ENCODE peak calls at places on chromosome 13, in nine cellular contexts. One of them, this sample, is unnamed. For H3K27me3, the result is how much of the 10 kb centered on the place peaks cover.

GRCh38 chr13:99133848-99134247 is 66.8 kb upstream of the UBAC2 start:
- DNase-seq in brain microvascular endothelial cell: no peak
- DNase-seq in thoracic aorta: no peak
- DNase-seq in AG04450: no peak
- DNase-seq in CD8-positive, alpha-beta T cell: no peak
- DNase-seq in astrocyte: no peak
- DNase-seq in Peyer's patch: no peak
- DNase-seq in endothelial cell of umbilical vein: no peak
- DNase-seq in body of pancreas: no peak
- DNase-seq in this sample: no peak

GRCh38 chr13:39306639-39307589 is 268.7 kb downstream of the NHLRC3 start:
- DNase-seq in body of pancreas: no peak
- DNase-seq in Peyer's patch: no peak
- DNase-seq in brain microvascular endothelial cell: no peak
- DNase-seq in thoracic aorta: no peak
- DNase-seq in astrocyte: no peak
- DNase-seq in endothelial cell of umbilical vein: no peak
- DNase-seq in CD8-positive, alpha-beta T cell: no peak
- DNase-seq in AG04450: no peak
- DNase-seq in this sample: peak

GRCh38 chr13:73464758-73465628 is 406.2 kb downstream of the KLF5 start:
- DNase-seq in brain microvascular endothelial cell: no peak
- DNase-seq in astrocyte: no peak
- DNase-seq in AG04450: no peak
- DNase-seq in body of pancreas: no peak
- DNase-seq in Peyer's patch: no peak
- DNase-seq in endothelial cell of umbilical vein: no peak
- DNase-seq in thoracic aorta: no peak
- DNase-seq in CD8-positive, alpha-beta T cell: no peak
- DNase-seq in this sample: no peak

GRCh38 chr13:30659980-30660379 is 42.3 kb downstream of the USPL1 start:
- DNase-seq in brain microvascular endothelial cell: no peak
- DNase-seq in Peyer's patch: no peak
- DNase-seq in AG04450: no peak
- DNase-seq in thoracic aorta: no peak
- DNase-seq in body of pancreas: no peak
- DNase-seq in endothelial cell of umbilical vein: no peak
- DNase-seq in CD8-positive, alpha-beta T cell: no peak
- DNase-seq in astrocyte: no peak
- DNase-seq in this sample: no peak

GRCh38 chr13:98677398-98677797 is 75.1 kb downstream of the SLC15A1 start:
- DNase-seq in endothelial cell of umbilical vein: no peak
- DNase-seq in brain microvascular endothelial cell: peak
- DNase-seq in thoracic aorta: no peak
- DNase-seq in Peyer's patch: no peak
- DNase-seq in AG04450: peak
- DNase-seq in body of pancreas: no peak
- DNase-seq in CD8-positive, alpha-beta T cell: no peak
- DNase-seq in astrocyte: peak
- DNase-seq in this sample: no peak

GRCh38 chr13:51817717-51818116 is 13.8 kb upstream of the DHRS12 start:
- DNase-seq in Peyer's patch: no peak
- DNase-seq in thoracic aorta: no peak
- DNase-seq in CD8-positive, alpha-beta T cell: no peak
- DNase-seq in AG04450: no peak
- DNase-seq in body of pancreas: no peak
- DNase-seq in brain microvascular endothelial cell: no peak
- DNase-seq in endothelial cell of umbilical vein: no peak
- DNase-seq in astrocyte: no peak
- DNase-seq in this sample: no peak

GRCh38 chr13:83024955-83025594 is 857.2 kb downstream of the SLITRK1 start:
- DNase-seq in thoracic aorta: no peak
- DNase-seq in endothelial cell of umbilical vein: no peak
- DNase-seq in Peyer's patch: no peak
- DNase-seq in astrocyte: no peak
- DNase-seq in body of pancreas: no peak
- DNase-seq in AG04450: no peak
- DNase-seq in brain microvascular endothelial cell: no peak
- DNase-seq in CD8-positive, alpha-beta T cell: no peak
- DNase-seq in this sample: no peak

GRCh38 chr13:87669379-87669978 is 1.7 kb upstream of the SLITRK5 start:
- DNase-seq in CD8-positive, alpha-beta T cell: no peak
- DNase-seq in body of pancreas: no peak
- DNase-seq in thoracic aorta: no peak
- DNase-seq in Peyer's patch: no peak
- DNase-seq in endothelial cell of umbilical vein: peak
- DNase-seq in AG04450: no peak
- DNase-seq in astrocyte: no peak
- DNase-seq in brain microvascular endothelial cell: no peak
- DNase-seq in this sample: no peak

GRCh38 chr13:102033719-102034446 is 368.0 kb downstream of the FGF14 start:
- DNase-seq in brain microvascular endothelial cell: no peak
- DNase-seq in AG04450: no peak
- DNase-seq in body of pancreas: no peak
- DNase-seq in thoracic aorta: no peak
- DNase-seq in astrocyte: no peak
- DNase-seq in CD8-positive, alpha-beta T cell: no peak
- DNase-seq in Peyer's patch: no peak
- DNase-seq in endothelial cell of umbilical vein: no peak
- DNase-seq in this sample: no peak

GRCh38 chr13:21297452-21297851 is 121.0 kb downstream of the MRPL57 start:
- DNase-seq in body of pancreas: no peak
- DNase-seq in CD8-positive, alpha-beta T cell: no peak
- DNase-seq in Peyer's patch: no peak
- DNase-seq in astrocyte: no peak
- DNase-seq in thoracic aorta: no peak
- DNase-seq in AG04450: no peak
- DNase-seq in endothelial cell of umbilical vein: no peak
- DNase-seq in brain microvascular endothelial cell: no peak
- DNase-seq in this sample: no peak

GRCh38 chr13:108195146-108195545 is 20.2 kb downstream of the LIG4 start:
- DNase-seq in thoracic aorta: no peak
- DNase-seq in Peyer's patch: no peak
- DNase-seq in endothelial cell of umbilical vein: no peak
- DNase-seq in body of pancreas: no peak
- DNase-seq in CD8-positive, alpha-beta T cell: no peak
- DNase-seq in brain microvascular endothelial cell: no peak
- DNase-seq in astrocyte: peak
- DNase-seq in AG04450: no peak
- DNase-seq in this sample: no peak

GRCh38 chr13:43363156-43363918 is 340.0 kb downstream of the DNAJC15 start:
- DNase-seq in thoracic aorta: no peak
- DNase-seq in astrocyte: peak
- DNase-seq in endothelial cell of umbilical vein: peak
- DNase-seq in brain microvascular endothelial cell: no peak
- DNase-seq in Peyer's patch: no peak
- DNase-seq in CD8-positive, alpha-beta T cell: no peak
- DNase-seq in body of pancreas: no peak
- DNase-seq in AG04450: peak
- DNase-seq in this sample: no peak

GRCh38 chr13:43364210-43365041 is 341.0 kb downstream of the DNAJC15 start:
- DNase-seq in astrocyte: peak
- DNase-seq in brain microvascular endothelial cell: peak
- DNase-seq in body of pancreas: peak
- DNase-seq in AG04450: peak
- DNase-seq in CD8-positive, alpha-beta T cell: no peak
- DNase-seq in Peyer's patch: no peak
- DNase-seq in thoracic aorta: no peak
- DNase-seq in endothelial cell of umbilical vein: peak
- DNase-seq in this sample: no peak

GRCh38 chr13:43365042-43365344 is 341.6 kb downstream of the DNAJC15 start:
- DNase-seq in Peyer's patch: no peak
- DNase-seq in body of pancreas: no peak
- DNase-seq in astrocyte: no peak
- DNase-seq in AG04450: no peak
- DNase-seq in brain microvascular endothelial cell: no peak
- DNase-seq in thoracic aorta: no peak
- DNase-seq in CD8-positive, alpha-beta T cell: no peak
- DNase-seq in endothelial cell of umbilical vein: no peak
- DNase-seq in this sample: no peak

GRCh38 chr13:43369319-43369718 is 345.9 kb downstream of the DNAJC15 start:
- DNase-seq in brain microvascular endothelial cell: no peak
- DNase-seq in astrocyte: no peak
- DNase-seq in thoracic aorta: no peak
- DNase-seq in Peyer's patch: no peak
- DNase-seq in CD8-positive, alpha-beta T cell: no peak
- DNase-seq in AG04450: no peak
- DNase-seq in body of pancreas: no peak
- DNase-seq in endothelial cell of umbilical vein: no peak
- DNase-seq in this sample: no peak

GRCh38 chr13:43368003-43368402 is 344.6 kb downstream of the DNAJC15 start:
- DNase-seq in body of pancreas: no peak
- DNase-seq in CD8-positive, alpha-beta T cell: no peak
- DNase-seq in thoracic aorta: no peak
- DNase-seq in brain microvascular endothelial cell: peak
- DNase-seq in Peyer's patch: no peak
- DNase-seq in AG04450: no peak
- DNase-seq in endothelial cell of umbilical vein: peak
- DNase-seq in astrocyte: no peak
- DNase-seq in this sample: no peak
- H3K4me3 ChIP-seq in body of pancreas: no peak
- H3K4me3 ChIP-seq in CD8-positive, alpha-beta T cell: peak
- H3K4me3 ChIP-seq in thoracic aorta: peak
- H3K4me3 ChIP-seq in brain microvascular endothelial cell: peak
- H3K4me3 ChIP-seq in Peyer's patch: peak
- H3K4me3 ChIP-seq in AG04450: peak
- H3K4me3 ChIP-seq in endothelial cell of umbilical vein: no peak
- H3K4me3 ChIP-seq in astrocyte: no peak
- H3K4me3 ChIP-seq in this sample: no peak

GRCh38 chr13:71300602-71301001 is 566.4 kb downstream of the DACH1 start:
- DNase-seq in body of pancreas: no peak
- DNase-seq in Peyer's patch: no peak
- DNase-seq in brain microvascular endothelial cell: no peak
- DNase-seq in CD8-positive, alpha-beta T cell: no peak
- DNase-seq in thoracic aorta: no peak
- DNase-seq in endothelial cell of umbilical vein: no peak
- DNase-seq in astrocyte: no peak
- DNase-seq in AG04450: no peak
- DNase-seq in this sample: no peak

GRCh38 chr13:71304861-71305260 is 562.1 kb downstream of the DACH1 start:
- DNase-seq in brain microvascular endothelial cell: no peak
- DNase-seq in astrocyte: no peak
- DNase-seq in thoracic aorta: no peak
- DNase-seq in AG04450: no peak
- DNase-seq in body of pancreas: no peak
- DNase-seq in CD8-positive, alpha-beta T cell: no peak
- DNase-seq in endothelial cell of umbilical vein: peak
- DNase-seq in Peyer's patch: no peak
- DNase-seq in this sample: no peak

GRCh38 chr13:71306821-71307220 is 560.2 kb downstream of the DACH1 start:
- DNase-seq in CD8-positive, alpha-beta T cell: no peak
- DNase-seq in endothelial cell of umbilical vein: no peak
- DNase-seq in AG04450: no peak
- DNase-seq in brain microvascular endothelial cell: no peak
- DNase-seq in body of pancreas: no peak
- DNase-seq in astrocyte: no peak
- DNase-seq in Peyer's patch: no peak
- DNase-seq in thoracic aorta: no peak
- DNase-seq in this sample: no peak

GRCh38 chr13:71303144-71303543 is 563.9 kb downstream of the DACH1 start:
- DNase-seq in thoracic aorta: no peak
- DNase-seq in AG04450: no peak
- DNase-seq in astrocyte: no peak
- DNase-seq in brain microvascular endothelial cell: no peak
- DNase-seq in Peyer's patch: no peak
- DNase-seq in body of pancreas: no peak
- DNase-seq in CD8-positive, alpha-beta T cell: no peak
- DNase-seq in endothelial cell of umbilical vein: no peak
- DNase-seq in this sample: no peak
- TF ChIP-seq CTCF in thoracic aorta: no peak
- TF ChIP-seq CTCF in AG04450: no peak
- TF ChIP-seq CTCF in astrocyte: no peak
- TF ChIP-seq CTCF in brain microvascular endothelial cell: no peak
- TF ChIP-seq CTCF in Peyer's patch: peak
- TF ChIP-seq CTCF in body of pancreas: no peak
- TF ChIP-seq CTCF in CD8-positive, alpha-beta T cell: no peak
- TF ChIP-seq CTCF in endothelial cell of umbilical vein: no peak
- TF ChIP-seq CTCF in this sample: no peak

DNA sequence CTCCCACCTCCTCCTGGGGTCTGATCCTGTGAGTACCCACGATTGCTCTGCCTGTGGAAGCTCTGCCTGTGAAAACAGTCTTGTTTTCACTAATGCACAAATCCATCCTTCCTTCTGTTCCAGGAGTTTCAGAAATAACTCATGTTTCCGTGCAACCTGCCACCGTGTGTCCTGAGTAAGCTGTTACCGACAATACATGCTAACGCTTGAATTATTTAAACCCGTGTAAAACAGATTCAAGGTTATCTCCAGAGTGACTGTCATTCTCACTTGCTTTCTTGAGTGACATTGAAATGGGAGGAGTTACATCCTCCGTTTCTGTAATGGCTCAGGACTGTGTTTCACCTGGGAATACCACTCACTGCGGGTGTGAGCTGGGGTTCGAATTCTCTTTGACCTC is 24.9 kb downstream of the GPR12 start:
- DNase-seq in astrocyte: no peak
- DNase-seq in endothelial cell of umbilical vein: no peak
- DNase-seq in CD8-positive, alpha-beta T cell: no peak
- DNase-seq in Peyer's patch: no peak
- DNase-seq in brain microvascular endothelial cell: no peak
- DNase-seq in body of pancreas: no peak
- DNase-seq in thoracic aorta: no peak
- DNase-seq in AG04450: no peak
- DNase-seq in this sample: no peak
- H3K27me3 ChIP-seq in astrocyte: under half
- H3K27me3 ChIP-seq in endothelial cell of umbilical vein: under half
- H3K27me3 ChIP-seq in CD8-positive, alpha-beta T cell: under half
- H3K27me3 ChIP-seq in Peyer's patch: under half
- H3K27me3 ChIP-seq in brain microvascular endothelial cell: under half
- H3K27me3 ChIP-seq in body of pancreas: under half
- H3K27me3 ChIP-seq in thoracic aorta: under half
- H3K27me3 ChIP-seq in AG04450: under half
- H3K27me3 ChIP-seq in this sample: under half

DNA sequence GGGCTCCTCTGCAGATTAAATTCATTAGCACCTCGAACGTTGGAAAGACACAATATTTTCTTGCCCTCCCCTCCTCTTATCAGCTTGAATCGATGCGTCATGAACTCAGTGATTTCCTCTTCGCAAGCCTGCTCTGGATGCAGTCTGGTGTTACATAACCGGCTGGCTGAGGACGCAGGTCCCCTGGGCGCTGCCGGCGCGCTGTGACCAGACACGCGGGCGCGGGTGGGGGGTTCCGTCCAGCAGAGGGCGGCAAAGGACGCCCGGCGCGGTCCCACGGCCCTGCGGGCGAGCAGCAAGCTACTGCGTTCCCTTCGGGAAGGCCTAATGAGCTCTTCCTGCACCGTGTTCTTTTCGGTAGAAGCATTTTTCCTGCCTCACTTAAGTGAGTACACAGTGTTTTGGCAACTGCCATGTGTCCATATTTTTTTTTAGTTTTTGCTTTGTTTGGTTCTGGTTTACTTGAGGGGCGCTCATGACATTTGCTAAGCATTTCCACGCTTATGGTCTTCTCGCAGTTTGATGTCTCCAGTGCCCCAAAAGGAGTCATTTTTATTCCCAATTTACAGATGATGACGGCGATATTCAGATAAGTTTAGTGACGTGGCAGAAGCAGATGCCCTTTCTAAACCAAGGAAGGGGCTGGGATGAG is 112.2 kb upstream of the MBNL2 start:
- DNase-seq in endothelial cell of umbilical vein: peak
- DNase-seq in thoracic aorta: peak
- DNase-seq in Peyer's patch: peak
- DNase-seq in brain microvascular endothelial cell: peak
- DNase-seq in CD8-positive, alpha-beta T cell: peak
- DNase-seq in body of pancreas: peak
- DNase-seq in AG04450: no peak
- DNase-seq in astrocyte: peak
- DNase-seq in this sample: peak
- H3K4me3 ChIP-seq in endothelial cell of umbilical vein: no peak
- H3K4me3 ChIP-seq in thoracic aorta: peak
- H3K4me3 ChIP-seq in Peyer's patch: peak
- H3K4me3 ChIP-seq in brain microvascular endothelial cell: no peak
- H3K4me3 ChIP-seq in CD8-positive, alpha-beta T cell: no peak
- H3K4me3 ChIP-seq in body of pancreas: no peak
- H3K4me3 ChIP-seq in AG04450: no peak
- H3K4me3 ChIP-seq in astrocyte: no peak
- H3K4me3 ChIP-seq in this sample: no peak